ENCODE peak calls at places on chromosome 7, in eight cellular contexts. One of them, this sample, is unnamed.

GRCh38 chr7:113402005-113402404 is 283.7 kb upstream of the SMIM30 start:
- DNase-seq in cardiac muscle cell: no peak
- DNase-seq in WTC11: no peak
- DNase-seq in astrocyte of the spinal cord: no peak
- DNase-seq in IMR-90: no peak
- DNase-seq in spleen: no peak
- DNase-seq in H9: no peak
- DNase-seq in K562: no peak
- DNase-seq in this sample: no peak

GRCh38 chr7:132361146-132361545 is 215.1 kb downstream of the PLXNA4 start:
- DNase-seq in H9: no peak
- DNase-seq in WTC11: no peak
- DNase-seq in spleen: no peak
- DNase-seq in IMR-90: no peak
- DNase-seq in astrocyte of the spinal cord: no peak
- DNase-seq in K562: no peak
- DNase-seq in cardiac muscle cell: no peak
- DNase-seq in this sample: no peak

GRCh38 chr7:133771778-133772421 is 355.2 kb upstream of the LRGUK start:
- DNase-seq in IMR-90: no peak
- DNase-seq in WTC11: no peak
- DNase-seq in astrocyte of the spinal cord: no peak
- DNase-seq in H9: no peak
- DNase-seq in K562: no peak
- DNase-seq in cardiac muscle cell: no peak
- DNase-seq in spleen: no peak
- DNase-seq in this sample: no peak

GRCh38 chr7:16668049-16668858 is 22.3 kb downstream of the BZW2 start:
- DNase-seq in astrocyte of the spinal cord: peak; percentile 99
- DNase-seq in K562: peak; percentile 72
- DNase-seq in spleen: no peak
- DNase-seq in IMR-90: peak; percentile 100
- DNase-seq in H9: no peak
- DNase-seq in cardiac muscle cell: no peak
- DNase-seq in WTC11: no peak
- DNase-seq in this sample: no peak

GRCh38 chr7:2853147-2853546 is 9.0 kb upstream of the GNA12 start:
- DNase-seq in astrocyte of the spinal cord: no peak
- DNase-seq in cardiac muscle cell: no peak
- DNase-seq in K562: no peak
- DNase-seq in H9: no peak
- DNase-seq in spleen: no peak
- DNase-seq in WTC11: no peak
- DNase-seq in IMR-90: peak; percentile 50
- DNase-seq in this sample: no peak

GRCh38 chr7:100577507-100577906 is 3.8 kb upstream of the SAP25 start:
- DNase-seq in astrocyte of the spinal cord: no peak
- DNase-seq in spleen: peak; percentile 76
- DNase-seq in K562: no peak
- DNase-seq in IMR-90: no peak
- DNase-seq in H9: peak; percentile 14
- DNase-seq in cardiac muscle cell: no peak
- DNase-seq in WTC11: no peak
- DNase-seq in this sample: no peak

GRCh38 chr7:157580324-157580723 is 243.5 kb downstream of the DNAJB6 start:
- DNase-seq in H9: no peak
- DNase-seq in astrocyte of the spinal cord: no peak
- DNase-seq in WTC11: peak; percentile 4
- DNase-seq in IMR-90: no peak
- DNase-seq in spleen: peak; percentile 58
- DNase-seq in cardiac muscle cell: no peak
- DNase-seq in K562: no peak
- DNase-seq in this sample: no peak

GRCh38 chr7:33080326-33080725 is 17.8 kb upstream of the NT5C3A start:
- DNase-seq in spleen: no peak
- DNase-seq in IMR-90: no peak
- DNase-seq in astrocyte of the spinal cord: no peak
- DNase-seq in WTC11: no peak
- DNase-seq in cardiac muscle cell: no peak
- DNase-seq in K562: no peak
- DNase-seq in H9: no peak
- DNase-seq in this sample: no peak

GRCh38 chr7:70193514-70193913 is 595.2 kb downstream of the AUTS2 start:
- DNase-seq in WTC11: no peak
- DNase-seq in astrocyte of the spinal cord: peak; percentile 43
- DNase-seq in IMR-90: peak; percentile 1
- DNase-seq in H9: no peak
- DNase-seq in cardiac muscle cell: no peak
- DNase-seq in K562: no peak
- DNase-seq in spleen: no peak
- DNase-seq in this sample: no peak

DNA sequence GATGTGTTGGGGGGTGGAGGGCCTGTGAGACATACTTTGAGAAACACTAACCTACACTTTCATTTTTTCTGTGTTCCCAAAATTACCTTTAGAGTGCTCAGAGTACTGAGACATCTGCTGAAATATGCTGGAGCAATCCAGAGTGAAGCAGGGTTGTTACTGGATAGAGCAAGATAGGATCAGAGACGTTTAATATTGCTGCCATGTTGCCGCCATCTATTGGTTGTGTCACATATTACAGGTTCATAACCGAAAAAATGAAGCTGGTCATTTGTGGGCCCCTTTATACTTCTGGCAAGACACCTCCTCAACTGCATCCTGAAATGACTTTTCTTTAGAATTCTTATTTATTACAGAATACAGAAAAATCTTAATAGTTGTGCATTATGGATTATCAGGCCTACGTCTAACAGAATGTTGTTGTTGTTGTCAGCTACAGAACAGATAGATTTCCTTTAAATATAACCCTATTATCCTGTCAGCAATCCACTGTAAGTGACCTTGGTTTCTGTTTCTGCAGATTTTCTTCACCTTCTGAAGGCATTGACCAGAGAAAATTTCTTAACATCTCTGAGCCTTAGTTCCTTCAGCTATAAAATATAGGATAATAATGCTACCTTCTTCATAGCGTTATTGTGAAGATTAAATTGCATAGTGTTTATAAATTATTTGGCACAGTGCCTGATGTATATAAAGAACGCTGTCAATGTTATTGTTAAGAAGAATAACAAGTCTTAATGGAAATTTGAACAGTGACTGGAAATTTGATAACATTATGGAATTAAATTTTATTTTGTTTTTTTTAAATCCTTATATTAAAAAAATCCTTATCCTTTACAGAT is 16.2 kb upstream of the DLD start:
- DNase-seq in H9: no peak
- DNase-seq in cardiac muscle cell: peak; percentile 68
- DNase-seq in spleen: no peak
- DNase-seq in IMR-90: peak; percentile 67
- DNase-seq in K562: peak; percentile 77
- DNase-seq in astrocyte of the spinal cord: peak; percentile 64
- DNase-seq in WTC11: no peak
- DNase-seq in this sample: peak; percentile 38
- TF ChIP-seq CTCF in H9: peak; percentile 76
- TF ChIP-seq CTCF in cardiac muscle cell: peak; percentile 71
- TF ChIP-seq CTCF in spleen: peak; percentile 71
- TF ChIP-seq CTCF in IMR-90: peak; percentile 70
- TF ChIP-seq CTCF in K562: peak; percentile 97
- TF ChIP-seq CTCF in astrocyte of the spinal cord: peak; percentile 72
- TF ChIP-seq CTCF in WTC11: peak; percentile 55
- TF ChIP-seq CTCF in this sample: peak; percentile 72

DNA sequence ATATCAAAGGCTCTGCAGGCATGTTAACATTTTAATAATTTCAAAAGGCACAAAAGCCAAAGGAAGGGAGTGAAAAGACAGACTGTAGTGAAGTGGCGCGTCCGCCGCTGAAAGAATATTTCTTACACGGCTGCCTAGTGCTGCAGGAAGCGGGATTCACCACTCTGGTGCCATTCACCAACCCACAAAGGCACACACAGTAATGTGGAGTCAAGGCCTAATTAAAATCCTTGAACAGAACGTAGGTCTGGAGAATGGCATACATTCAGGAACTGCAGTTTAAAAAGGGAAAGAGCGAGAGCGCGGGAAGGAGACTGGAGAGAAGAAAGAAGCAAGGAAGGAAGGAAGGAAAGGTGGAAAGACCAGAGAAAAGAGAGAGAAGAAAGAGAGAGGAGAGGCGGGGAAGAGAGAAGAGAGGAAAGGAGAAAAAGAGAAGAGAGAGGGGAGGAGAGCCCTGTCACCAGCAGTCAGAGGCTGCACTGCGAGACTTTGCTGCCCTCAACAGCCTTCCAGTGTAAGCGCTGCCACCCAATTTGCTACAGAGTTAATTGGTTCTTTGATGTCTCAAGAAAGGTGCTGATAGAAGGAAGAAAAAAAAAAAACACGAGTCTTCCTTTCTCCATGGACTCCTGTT is 554.0 kb downstream of the MDFIC start:
- DNase-seq in spleen: no peak
- DNase-seq in WTC11: peak; percentile 45
- DNase-seq in K562: no peak
- DNase-seq in astrocyte of the spinal cord: peak; percentile 22
- DNase-seq in IMR-90: no peak
- DNase-seq in cardiac muscle cell: peak; percentile 40
- DNase-seq in H9: peak; percentile 56
- DNase-seq in this sample: peak; percentile 13
- TF ChIP-seq CTCF in spleen: no peak
- TF ChIP-seq CTCF in WTC11: no peak
- TF ChIP-seq CTCF in K562: no peak
- TF ChIP-seq CTCF in astrocyte of the spinal cord: peak; percentile 54
- TF ChIP-seq CTCF in IMR-90: no peak
- TF ChIP-seq CTCF in cardiac muscle cell: peak; percentile 19
- TF ChIP-seq CTCF in H9: peak; percentile 56
- TF ChIP-seq CTCF in this sample: no peak

DNA sequence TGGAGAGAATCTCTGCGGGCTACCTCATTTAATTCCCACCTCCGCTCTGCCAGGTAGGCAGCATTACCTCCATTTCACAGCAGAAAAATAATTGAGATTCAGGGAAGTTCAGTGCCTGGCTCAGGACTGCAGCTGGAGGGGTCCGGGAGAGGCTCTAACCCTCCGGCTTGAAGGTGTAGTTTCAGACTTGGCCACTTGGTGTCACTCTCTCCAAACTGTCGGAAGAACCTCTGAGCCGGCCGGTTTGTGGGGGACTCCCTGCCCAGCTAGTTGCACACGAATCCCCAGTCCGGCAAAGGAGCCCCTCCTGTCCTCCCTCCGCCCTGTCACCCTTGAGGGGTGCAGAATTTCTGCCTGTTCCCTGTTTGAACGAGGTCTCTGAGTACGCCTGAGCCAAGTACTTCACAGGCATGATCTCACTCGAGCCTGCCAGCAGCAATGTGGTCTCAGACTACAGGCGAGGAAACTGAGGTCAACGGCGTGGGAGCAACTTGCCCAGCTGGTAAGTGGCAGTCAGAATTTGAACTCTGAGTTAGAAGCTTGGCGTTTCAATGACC is 144.7 kb upstream of the ZNF716 start:
- DNase-seq in astrocyte of the spinal cord: no peak
- DNase-seq in IMR-90: no peak
- DNase-seq in K562: peak; percentile 7
- DNase-seq in H9: no peak
- DNase-seq in spleen: peak; percentile 22
- DNase-seq in WTC11: no peak
- DNase-seq in cardiac muscle cell: no peak
- DNase-seq in this sample: no peak
- TF ChIP-seq CTCF in astrocyte of the spinal cord: no peak
- TF ChIP-seq CTCF in IMR-90: no peak
- TF ChIP-seq CTCF in K562: peak; percentile 21
- TF ChIP-seq CTCF in H9: peak; percentile 35
- TF ChIP-seq CTCF in spleen: peak; percentile 60
- TF ChIP-seq CTCF in WTC11: peak; percentile 17
- TF ChIP-seq CTCF in cardiac muscle cell: no peak
- TF ChIP-seq CTCF in this sample: no peak

GRCh38 chr7:24283900-24284698 is at the start of gene NPY:
- DNase-seq in K562: no peak
- DNase-seq in WTC11: peak; percentile 56
- DNase-seq in astrocyte of the spinal cord: no peak
- DNase-seq in spleen: peak; percentile 78
- DNase-seq in IMR-90: no peak
- DNase-seq in H9: peak; percentile 33
- DNase-seq in cardiac muscle cell: peak; percentile 44
- DNase-seq in this sample: peak; percentile 48
- TF ChIP-seq CTCF in K562: no peak
- TF ChIP-seq CTCF in WTC11: no peak
- TF ChIP-seq CTCF in astrocyte of the spinal cord: no peak
- TF ChIP-seq CTCF in spleen: no peak
- TF ChIP-seq CTCF in IMR-90: no peak
- TF ChIP-seq CTCF in H9: no peak
- TF ChIP-seq CTCF in cardiac muscle cell: no peak
- TF ChIP-seq CTCF in this sample: no peak

GRCh38 chr7:30770936-30771858 is at the start of gene MINDY4:
- DNase-seq in K562: peak; percentile 95
- DNase-seq in IMR-90: peak; percentile 80
- DNase-seq in astrocyte of the spinal cord: peak; percentile 85
- DNase-seq in WTC11: peak; percentile 76
- DNase-seq in spleen: peak; percentile 93
- DNase-seq in cardiac muscle cell: peak; percentile 81
- DNase-seq in H9: peak; percentile 87
- DNase-seq in this sample: peak; percentile 83
- TF ChIP-seq CTCF in K562: no peak
- TF ChIP-seq CTCF in IMR-90: no peak
- TF ChIP-seq CTCF in astrocyte of the spinal cord: peak; percentile 10
- TF ChIP-seq CTCF in WTC11: no peak
- TF ChIP-seq CTCF in spleen: no peak
- TF ChIP-seq CTCF in cardiac muscle cell: no peak
- TF ChIP-seq CTCF in H9: peak; percentile 8
- TF ChIP-seq CTCF in this sample: no peak

GRCh38 chr7:84112771-84113170 is 81.8 kb downstream of the SEMA3A start:
- DNase-seq in H9: no peak
- DNase-seq in cardiac muscle cell: no peak
- DNase-seq in WTC11: no peak
- DNase-seq in spleen: no peak
- DNase-seq in IMR-90: no peak
- DNase-seq in astrocyte of the spinal cord: no peak
- DNase-seq in K562: no peak
- DNase-seq in this sample: no peak
- TF ChIP-seq CTCF in H9: no peak
- TF ChIP-seq CTCF in cardiac muscle cell: no peak
- TF ChIP-seq CTCF in WTC11: no peak
- TF ChIP-seq CTCF in spleen: no peak
- TF ChIP-seq CTCF in IMR-90: no peak
- TF ChIP-seq CTCF in astrocyte of the spinal cord: no peak
- TF ChIP-seq CTCF in K562: no peak
- TF ChIP-seq CTCF in this sample: no peak

DNA sequence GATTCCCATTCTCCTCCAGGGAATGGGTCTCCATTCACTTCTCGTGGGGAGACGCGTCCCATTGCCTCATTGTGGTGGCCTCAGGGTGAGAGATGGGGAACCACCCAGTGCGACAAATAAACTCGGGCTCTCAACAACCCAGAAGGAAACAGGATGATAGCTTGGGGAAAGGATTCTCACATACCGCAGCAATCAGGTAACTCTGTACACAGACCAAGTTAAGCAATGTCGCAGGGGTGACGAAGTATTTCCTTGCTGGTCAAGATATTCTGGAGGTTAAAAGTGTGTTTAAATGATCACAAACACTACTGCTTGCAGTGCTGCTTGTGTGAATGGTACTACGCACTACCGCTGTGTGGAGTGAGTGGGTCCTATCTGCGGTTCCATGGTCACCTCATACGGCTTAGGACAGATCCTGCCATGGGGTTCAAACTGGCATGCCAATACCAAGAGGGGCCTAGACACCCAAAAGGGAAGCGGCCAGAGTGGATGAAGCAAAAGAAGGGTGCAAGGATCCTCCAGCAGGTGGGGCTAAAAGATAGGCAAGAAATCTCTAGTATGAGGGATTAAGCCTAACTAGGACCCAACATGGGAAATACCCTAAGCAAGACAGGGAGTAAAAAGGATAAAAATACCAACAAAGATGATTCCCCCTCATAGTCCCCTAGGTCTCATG is 143.8 kb upstream of the TMEM106B start:
- DNase-seq in IMR-90: peak; percentile 66
- DNase-seq in WTC11: peak; percentile 74
- DNase-seq in spleen: no peak
- DNase-seq in cardiac muscle cell: peak; percentile 71
- DNase-seq in H9: peak; percentile 76
- DNase-seq in K562: peak; percentile 40
- DNase-seq in astrocyte of the spinal cord: peak; percentile 57
- DNase-seq in this sample: peak; percentile 62
- TF ChIP-seq CTCF in IMR-90: peak; percentile 74
- TF ChIP-seq CTCF in WTC11: peak; percentile 61
- TF ChIP-seq CTCF in spleen: peak; percentile 66
- TF ChIP-seq CTCF in cardiac muscle cell: peak; percentile 71
- TF ChIP-seq CTCF in H9: peak; percentile 83
- TF ChIP-seq CTCF in K562: peak; percentile 82
- TF ChIP-seq CTCF in astrocyte of the spinal cord: peak; percentile 76
- TF ChIP-seq CTCF in this sample: peak; percentile 67